ENCODE peak calls at places on chromosomes 11 and 22, in nine cellular contexts. X is HFF-Myc; D is Panc1; G is neural crest cell; R is activated naive CD8-positive, alpha-beta T cell treated with anti-CD3 and anti-CD28 coated beads, Interleukin-2, amount 50 U/mL, for 16 hours; T is H9; Z is fibroblast of the conjunctiva; H is pons; M is iris pigment epithelial cell. L is an unnamed sample.

GRCh38 chr22:30185129-30185528 is 61.4 kb downstream of the LIF start:
- DNase-seq in X (no peak), D (no peak), G (no peak), R (no peak), T (no peak), Z (no peak), H (no peak), M (peak), L (no peak)

GRCh38 chr11:34632105-34632780 is 11.3 kb downstream of the EHF start:
- DNase-seq in X (no peak), D (no peak), G (no peak), R (no peak), T (no peak), Z (no peak), H (peak), M (no peak), L (no peak)

GRCh38 chr11:71244116-71244815 is 8.1 kb downstream of the SHANK2 start:
- DNase-seq in X (peak), D (no peak), G (no peak), R (no peak), T (no peak), Z (peak), H (no peak), M (peak), L (no peak)

GRCh38 chr22:48845356-48845936 is 982.2 kb downstream of the BRD1 start:
- DNase-seq in X (no peak), D (no peak), G (no peak), R (no peak), T (no peak), Z (no peak), H (no peak), M (no peak), L (no peak)

GRCh38 chr11:58506935-58507334 is 970 bp downstream of the OR5B21 start:
- DNase-seq in X (no peak), D (no peak), G (no peak), R (no peak), T (no peak), Z (no peak), H (no peak), M (no peak), L (no peak)

GRCh38 chr11:110173775-110174644 is 80.8 kb downstream of the ZC3H12C start:
- DNase-seq in X (peak), D (no peak), G (peak), R (peak), T (peak), Z (peak), H (peak), M (peak), L (peak)

GRCh38 chr22:33166206-33166605 is 108.0 kb upstream of the SYN3 start:
- DNase-seq in X (no peak), D (no peak), G (no peak), R (no peak), T (no peak), Z (no peak), H (no peak), M (no peak), L (no peak)

GRCh38 chr22:36999463-36999862 is 19.8 kb downstream of the TST start:
- DNase-seq in X (no peak), D (no peak), G (no peak), R (no peak), T (peak), Z (no peak), H (no peak), M (no peak), L (no peak)

GRCh38 chr11:111846063-111846462 is 25.3 kb downstream of the ALG9 start:
- DNase-seq in X (peak), D (no peak), G (no peak), R (no peak), T (no peak), Z (no peak), H (no peak), M (peak), L (no peak)

GRCh38 chr11:133520707-133521106 is 11.6 kb downstream of the OPCML start:
- DNase-seq in X (no peak), D (no peak), G (no peak), R (no peak), T (no peak), Z (no peak), H (no peak), M (no peak), L (no peak)

GRCh38 chr11:22797081-22797480 is 32.5 kb downstream of the SVIP start:
- DNase-seq in X (no peak), D (no peak), G (no peak), R (no peak), T (no peak), Z (no peak), H (peak), M (no peak), L (no peak)

GRCh38 chr22:22702874-22703570 is 58.6 kb downstream of the GGTLC2 start:
- DNase-seq in X (no peak), D (no peak), G (no peak), R (no peak), T (no peak), Z (no peak), H (no peak), M (no peak), L (no peak)

GRCh38 chr22:36764060-36764459 is 11.9 kb downstream of the IFT27 start:
- DNase-seq in X (no peak), D (no peak), G (no peak), R (no peak), T (peak), Z (no peak), H (no peak), M (no peak), L (no peak)

GRCh38 chr11:26112190-26112715 is 219.7 kb upstream of the ANO3 start:
- DNase-seq in X (no peak), D (no peak), G (no peak), R (no peak), T (no peak), Z (no peak), H (no peak), M (no peak), L (no peak)

GRCh38 chr11:69524291-69524882 is 42.9 kb downstream of the LINC01488 start:
- DNase-seq in X (no peak), D (no peak), G (no peak), R (no peak), T (peak), Z (no peak), H (no peak), M (peak), L (no peak)

GRCh38 chr11:64675417-64676252 is 47.4 kb downstream of the NRXN2 start:
- DNase-seq in X (no peak), D (no peak), G (no peak), R (no peak), T (no peak), Z (peak), H (peak), M (peak), L (no peak)

GRCh38 chr11:36057372-36058045 is 113.6 kb downstream of the LDLRAD3 start:
- DNase-seq in X (no peak), D (no peak), G (no peak), R (no peak), T (no peak), Z (no peak), H (no peak), M (peak), L (no peak)

GRCh38 chr11:128582496-128583366 is 4.6 kb downstream of the ETS1 start:
- DNase-seq in X (peak), D (peak), G (no peak), R (no peak), T (peak), Z (peak), H (peak), M (peak), L (no peak)

GRCh38 chr11:101482556-101483124 is 101.2 kb downstream of the TRPC6 start:
- DNase-seq in X (peak), D (no peak), G (no peak), R (no peak), T (no peak), Z (no peak), H (no peak), M (no peak), L (no peak)

GRCh38 chr11:63888170-63889086 is 28.5 kb downstream of the RCOR2 start:
- DNase-seq in X (no peak), D (no peak), G (no peak), R (peak), T (peak), Z (no peak), H (peak), M (peak), L (peak)

GRCh38 chr11:104967493-104968364 is 645 bp downstream of the CASP4 start:
- DNase-seq in X (no peak), D (peak), G (no peak), R (no peak), T (no peak), Z (no peak), H (no peak), M (peak), L (no peak)

GRCh38 chr11:32333335-32333991 is 101.9 kb downstream of the WT1 start:
- DNase-seq in X (peak), D (no peak), G (peak), R (no peak), T (peak), Z (peak), H (peak), M (peak), L (no peak)

GRCh38 chr11:123578778-123579481 is 75.5 kb downstream of the SCN3B start:
- DNase-seq in X (no peak), D (no peak), G (no peak), R (no peak), T (no peak), Z (no peak), H (no peak), M (no peak), L (no peak)

GRCh38 chr11:32374261-32374711 is 61.1 kb downstream of the WT1 start:
- DNase-seq in X (peak), D (peak), G (peak), R (no peak), T (peak), Z (no peak), H (no peak), M (peak), L (no peak)

GRCh38 chr11:121416909-121417567 is 35.1 kb upstream of the SORL1 start:
- DNase-seq in X (peak), D (no peak), G (no peak), R (no peak), T (no peak), Z (peak), H (peak), M (peak), L (peak)

GRCh38 chr22:10741210-10741609 is 4786.8 kb upstream of the OR11H1 start:
- DNase-seq in X (no peak), D (no peak), G (no peak), R (no peak), T (no peak), Z (no peak), H (no peak), M (no peak), L (no peak)

GRCh38 chr11:130037881-130038601 is 31.7 kb upstream of the APLP2 start:
- DNase-seq in X (no peak), D (no peak), G (no peak), R (no peak), T (peak), Z (no peak), H (no peak), M (peak), L (no peak)

GRCh38 chr11:14956111-14956510 is 16.0 kb downstream of the CALCA start:
- DNase-seq in X (no peak), D (no peak), G (no peak), R (no peak), T (no peak), Z (no peak), H (no peak), M (no peak), L (no peak)

GRCh38 chr11:80846979-80847378 is 1406.1 kb upstream of the TENM4 start:
- DNase-seq in X (no peak), D (no peak), G (no peak), R (no peak), T (no peak), Z (no peak), H (no peak), M (no peak), L (no peak)

GRCh38 chr22:27110985-27111451 is 453.6 kb downstream of the MIAT start:
- DNase-seq in X (no peak), D (no peak), G (no peak), R (no peak), T (peak), Z (no peak), H (no peak), M (peak), L (no peak)

GRCh38 chr11:68687986-68688385 is 3.6 kb downstream of the GAL start:
- DNase-seq in X (no peak), D (no peak), G (no peak), R (no peak), T (peak), Z (no peak), H (no peak), M (no peak), L (no peak)

GRCh38 chr11:3959918-3960295 is 104.4 kb downstream of the STIM1 start:
- DNase-seq in X (no peak), D (no peak), G (no peak), R (no peak), T (no peak), Z (no peak), H (no peak), M (peak), L (no peak)

GRCh38 chr22:21778705-21779363 is 43.2 kb upstream of the YPEL1 start:
- DNase-seq in X (peak), D (no peak), G (no peak), R (no peak), T (no peak), Z (no peak), H (no peak), M (peak), L (no peak)

GRCh38 chr22:49956914-49957825 is 3.4 kb upstream of the PIM3 start:
- DNase-seq in X (no peak), D (no peak), G (no peak), R (no peak), T (no peak), Z (no peak), H (no peak), M (no peak), L (no peak)

GRCh38 chr22:49042066-49042465 is 785.6 kb downstream of the BRD1 start:
- DNase-seq in X (no peak), D (no peak), G (no peak), R (no peak), T (no peak), Z (no peak), H (no peak), M (no peak), L (no peak)

GRCh38 chr22:48315415-48316244 is 1512.0 kb downstream of the BRD1 start:
- DNase-seq in X (no peak), D (no peak), G (no peak), R (no peak), T (peak), Z (no peak), H (no peak), M (no peak), L (no peak)

GRCh38 chr11:8099291-8099899 is 18.4 kb downstream of the TUB start:
- DNase-seq in X (peak), D (peak), G (peak), R (peak), T (peak), Z (peak), H (peak), M (peak), L (peak)

GRCh38 chr22:20155330-20156041 is 4.6 kb upstream of the CCDC188 start:
- DNase-seq in X (peak), D (no peak), G (peak), R (no peak), T (no peak), Z (peak), H (peak), M (peak), L (no peak)